ENCODE peak calls at places on chromosomes 1 and 21, in six cellular contexts. I, N, G, O, Q and M are unnamed samples.

GRCh38 chr1:44531785-44532566 is 126.9 kb downstream of the RNF220 start:
- DNase-seq in O (no peak), G (no peak), N (peak), Q (no peak), I (no peak), M (peak)

GRCh38 chr1:3369437-3370076 is 84.9 kb upstream of the ARHGEF16 start:
- DNase-seq in G (no peak), I (no peak), N (peak), Q (no peak), O (peak), M (peak)

GRCh38 chr1:236066828-236067386 is 2.0 kb upstream of the NID1 start:
- DNase-seq in N (no peak), O (peak), I (no peak), Q (no peak), G (no peak), M (no peak)

GRCh38 chr1:93328809-93329477 is 16.8 kb upstream of the DR1 start:
- DNase-seq in O (no peak), N (no peak), Q (no peak), I (no peak), G (no peak), M (no peak)

GRCh38 chr1:59401581-59401980 is 104.7 kb downstream of the FGGY start:
- DNase-seq in O (no peak), N (peak), I (no peak), Q (no peak), G (no peak), M (no peak)

GRCh38 chr1:115082949-115083348 is 6.4 kb downstream of the TSPAN2 start:
- DNase-seq in N (no peak), O (no peak), I (no peak), Q (no peak), G (no peak), M (no peak)

GRCh38 chr21:38147391-38147790 is 109.4 kb upstream of the KCNJ15 start:
- DNase-seq in O (no peak), I (no peak), Q (no peak), N (no peak), G (no peak), M (no peak)

GRCh38 chr1:26357121-26357602 is 3.2 kb upstream of the CRYBG2 start:
- DNase-seq in Q (no peak), I (no peak), N (no peak), O (no peak), G (no peak), M (no peak)

GRCh38 chr1:53367503-53368313 is 39.8 kb upstream of the LRP8 start:
- DNase-seq in O (peak), I (no peak), N (no peak), Q (no peak), G (no peak), M (no peak)

GRCh38 chr1:173554541-173555250 is 48.2 kb downstream of the SLC9C2 start:
- DNase-seq in N (no peak), I (no peak), O (no peak), G (no peak), Q (no peak), M (peak)

GRCh38 chr21:25573409-25574206 is 33.7 kb downstream of the MRPL39 start:
- DNase-seq in I (no peak), Q (no peak), N (peak), O (no peak), G (no peak), M (peak)

GRCh38 chr1:230109871-230110667 is 43.0 kb downstream of the GALNT2 start:
- DNase-seq in Q (no peak), I (no peak), G (no peak), O (no peak), N (no peak), M (no peak)